ENCODE peak calls at places on chromosomes 4 and X, in four cellular contexts. One of them, this sample, is unnamed.

GRCh38 chrX:17377047-17377692 is 2.2 kb downstream of the NHS start:
- DNase-seq in GM12864: no peak
- DNase-seq in cardiac fibroblast: no peak
- DNase-seq in AG09319: no peak
- DNase-seq in this sample: no peak

GRCh38 chr4:34046580-34046979 is 2197.7 kb downstream of the ARAP2 start:
- DNase-seq in AG09319: peak
- DNase-seq in cardiac fibroblast: peak
- DNase-seq in GM12864: no peak
- DNase-seq in this sample: no peak

GRCh38 chr4:110085131-110085530 is 113.3 kb downstream of the ELOVL6 start:
- DNase-seq in GM12864: no peak
- DNase-seq in AG09319: no peak
- DNase-seq in cardiac fibroblast: peak
- DNase-seq in this sample: no peak

GRCh38 chrX:150150780-150151125 is 212.4 kb upstream of the MAMLD1 start:
- DNase-seq in cardiac fibroblast: no peak
- DNase-seq in AG09319: no peak
- DNase-seq in GM12864: no peak
- DNase-seq in this sample: no peak

GRCh38 chrX:135975421-135975820 is 1.6 kb upstream of the MMGT1 start:
- DNase-seq in cardiac fibroblast: no peak
- DNase-seq in GM12864: no peak
- DNase-seq in AG09319: no peak
- DNase-seq in this sample: no peak

GRCh38 chrX:23008431-23009099 is 8.8 kb downstream of the DDX53 start:
- DNase-seq in AG09319: no peak
- DNase-seq in cardiac fibroblast: peak
- DNase-seq in GM12864: no peak
- DNase-seq in this sample: no peak

GRCh38 chr4:87112063-87112462 is 108.4 kb downstream of the KLHL8 start:
- DNase-seq in GM12864: no peak
- DNase-seq in cardiac fibroblast: no peak
- DNase-seq in AG09319: no peak
- DNase-seq in this sample: no peak

GRCh38 chrX:119618439-119618838 is 12.2 kb upstream of the NKRF start:
- DNase-seq in cardiac fibroblast: no peak
- DNase-seq in AG09319: no peak
- DNase-seq in GM12864: no peak
- DNase-seq in this sample: no peak

GRCh38 chr4:33091961-33092360 is 2371.8 kb downstream of the PCDH7 start:
- DNase-seq in cardiac fibroblast: peak
- DNase-seq in AG09319: no peak
- DNase-seq in GM12864: no peak
- DNase-seq in this sample: no peak

GRCh38 chrX:131792356-131792749 is 230.7 kb upstream of the STK26 start:
- DNase-seq in AG09319: peak
- DNase-seq in cardiac fibroblast: no peak
- DNase-seq in GM12864: no peak
- DNase-seq in this sample: no peak

GRCh38 chrX:131789664-131790063 is 233.4 kb upstream of the STK26 start:
- DNase-seq in AG09319: no peak
- DNase-seq in cardiac fibroblast: no peak
- DNase-seq in GM12864: no peak
- DNase-seq in this sample: peak

GRCh38 chrX:131795442-131796229 is 227.5 kb upstream of the STK26 start:
- DNase-seq in GM12864: no peak
- DNase-seq in cardiac fibroblast: no peak
- DNase-seq in AG09319: no peak
- DNase-seq in this sample: no peak

GRCh38 chrX:131791608-131792355 is 231.3 kb upstream of the STK26 start:
- DNase-seq in AG09319: no peak
- DNase-seq in GM12864: no peak
- DNase-seq in cardiac fibroblast: no peak
- DNase-seq in this sample: no peak

DNA sequence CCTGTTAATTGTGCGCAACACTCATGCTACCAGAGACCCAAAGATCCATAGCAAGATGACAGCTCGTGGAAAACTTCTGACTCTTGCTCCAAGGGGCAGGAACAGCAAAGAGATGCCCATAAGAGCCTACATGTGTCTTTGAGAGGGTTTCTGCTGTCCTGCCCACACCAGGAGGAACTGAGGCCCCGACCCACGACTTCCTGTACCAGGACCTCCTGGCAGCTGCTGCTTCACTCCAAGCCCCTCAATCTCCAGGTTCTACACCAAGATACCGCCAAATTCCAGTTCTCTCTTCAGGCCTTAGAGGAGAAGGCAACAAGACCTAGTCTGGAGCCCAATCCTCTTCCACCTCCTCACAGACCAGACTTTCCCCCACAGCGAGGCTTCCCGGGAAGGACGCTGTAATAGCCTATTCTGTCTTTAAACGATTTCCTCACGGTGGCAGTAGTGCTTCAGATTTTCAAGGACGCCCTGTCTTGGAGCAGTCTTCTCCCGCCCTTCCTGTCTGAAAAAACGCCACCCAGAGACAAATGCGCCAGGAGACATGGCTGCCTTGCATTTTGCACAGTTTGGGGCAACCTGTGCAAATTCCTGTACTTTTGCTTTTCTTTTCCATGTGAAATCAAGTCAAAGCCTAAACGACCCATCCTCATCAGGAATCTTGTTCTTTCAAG is 230.2 kb upstream of the STK26 start:
- DNase-seq in GM12864: no peak
- DNase-seq in cardiac fibroblast: no peak
- DNase-seq in AG09319: peak
- DNase-seq in this sample: no peak
- TF ChIP-seq CTCF in GM12864: no peak
- TF ChIP-seq CTCF in cardiac fibroblast: no peak
- TF ChIP-seq CTCF in AG09319: peak
- TF ChIP-seq CTCF in this sample: no peak

DNA sequence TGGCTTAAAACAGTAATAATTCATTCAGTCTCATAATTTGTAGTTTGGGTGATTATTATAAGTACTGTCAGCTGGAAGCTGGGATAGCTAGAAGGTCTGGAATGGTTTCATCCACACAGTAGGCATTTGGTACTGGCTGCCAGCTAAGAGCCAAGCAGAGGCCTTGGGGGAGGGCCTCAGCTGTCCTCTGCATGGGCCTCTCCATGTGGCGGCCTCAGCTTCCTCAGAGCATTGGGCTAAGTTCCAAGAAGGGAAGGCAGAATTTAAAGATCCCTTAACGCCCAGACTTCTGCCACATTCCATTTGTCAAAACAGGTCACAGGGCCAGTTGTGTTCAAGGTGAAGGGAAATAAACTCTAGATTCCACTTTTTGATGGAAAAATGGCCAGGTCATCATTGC is 93.3 kb downstream of the NEUROG2 start:
- DNase-seq in GM12864: no peak
- DNase-seq in AG09319: no peak
- DNase-seq in cardiac fibroblast: peak
- DNase-seq in this sample: no peak
- TF ChIP-seq CTCF in GM12864: no peak
- TF ChIP-seq CTCF in AG09319: no peak
- TF ChIP-seq CTCF in cardiac fibroblast: no peak
- TF ChIP-seq CTCF in this sample: no peak

GRCh38 chr4:22237846-22238513 is 277.9 kb downstream of the ADGRA3 start:
- DNase-seq in cardiac fibroblast: no peak
- DNase-seq in GM12864: no peak
- DNase-seq in AG09319: no peak
- DNase-seq in this sample: no peak

GRCh38 chr4:22237155-22237751 is 278.6 kb downstream of the ADGRA3 start:
- DNase-seq in GM12864: no peak
- DNase-seq in cardiac fibroblast: no peak
- DNase-seq in AG09319: no peak
- DNase-seq in this sample: no peak

GRCh38 chr4:22240814-22241213 is 275.1 kb downstream of the ADGRA3 start:
- DNase-seq in AG09319: no peak
- DNase-seq in GM12864: no peak
- DNase-seq in cardiac fibroblast: no peak
- DNase-seq in this sample: no peak

GRCh38 chr4:22241415-22241814 is 274.5 kb downstream of the ADGRA3 start:
- DNase-seq in AG09319: no peak
- DNase-seq in GM12864: no peak
- DNase-seq in cardiac fibroblast: no peak
- DNase-seq in this sample: no peak

GRCh38 chr4:22238742-22239141 is 277.1 kb downstream of the ADGRA3 start:
- DNase-seq in AG09319: no peak
- DNase-seq in cardiac fibroblast: no peak
- DNase-seq in GM12864: no peak
- DNase-seq in this sample: no peak
- TF ChIP-seq CTCF in AG09319: no peak
- TF ChIP-seq CTCF in cardiac fibroblast: no peak
- TF ChIP-seq CTCF in GM12864: no peak
- TF ChIP-seq CTCF in this sample: no peak

DNA sequence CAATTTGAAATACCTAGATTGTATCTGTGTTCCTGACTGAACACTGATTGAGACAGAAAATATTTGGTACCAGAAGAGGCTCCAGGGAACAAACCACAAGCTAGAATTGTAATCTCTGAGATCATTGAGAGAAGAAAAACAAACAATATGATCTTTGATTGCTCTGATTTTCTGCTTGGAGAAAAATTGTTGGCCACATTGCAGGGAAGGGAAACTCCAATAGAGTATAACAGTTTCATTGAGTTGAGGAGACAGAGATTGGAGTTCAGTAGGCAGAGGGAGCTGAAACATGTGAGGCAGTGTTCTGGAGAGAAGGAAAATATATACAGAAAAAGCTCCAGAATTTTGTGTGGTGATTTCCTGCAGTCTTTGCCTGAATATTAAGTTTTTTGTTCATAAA is 158.2 kb downstream of the C4orf33 start:
- DNase-seq in cardiac fibroblast: no peak
- DNase-seq in AG09319: no peak
- DNase-seq in GM12864: no peak
- DNase-seq in this sample: no peak
- TF ChIP-seq CTCF in cardiac fibroblast: no peak
- TF ChIP-seq CTCF in AG09319: no peak
- TF ChIP-seq CTCF in GM12864: no peak
- TF ChIP-seq CTCF in this sample: no peak

GRCh38 chr4:38723726-38724506 is 58.9 kb downstream of the TLR10 start:
- DNase-seq in GM12864: no peak
- DNase-seq in cardiac fibroblast: peak
- DNase-seq in AG09319: no peak
- DNase-seq in this sample: no peak

GRCh38 chr4:38724507-38724808 is 58.3 kb downstream of the TLR10 start:
- DNase-seq in AG09319: no peak
- DNase-seq in cardiac fibroblast: no peak
- DNase-seq in GM12864: no peak
- DNase-seq in this sample: no peak

GRCh38 chr4:38730830-38731646 is 51.8 kb downstream of the TLR10 start:
- DNase-seq in cardiac fibroblast: peak
- DNase-seq in AG09319: peak
- DNase-seq in GM12864: peak
- DNase-seq in this sample: peak

GRCh38 chr4:38730493-38730829 is 52.3 kb downstream of the TLR10 start:
- DNase-seq in cardiac fibroblast: no peak
- DNase-seq in AG09319: no peak
- DNase-seq in GM12864: no peak
- DNase-seq in this sample: no peak

GRCh38 chr4:38728651-38729141 is 54.1 kb downstream of the TLR10 start:
- DNase-seq in GM12864: no peak
- DNase-seq in AG09319: no peak
- DNase-seq in cardiac fibroblast: no peak
- DNase-seq in this sample: no peak
- TF ChIP-seq CTCF in GM12864: no peak
- TF ChIP-seq CTCF in AG09319: no peak
- TF ChIP-seq CTCF in cardiac fibroblast: no peak
- TF ChIP-seq CTCF in this sample: no peak

GRCh38 chr4:151276787-151277557 is at the start of gene PRSS48:
- DNase-seq in AG09319: no peak
- DNase-seq in cardiac fibroblast: peak
- DNase-seq in GM12864: no peak
- DNase-seq in this sample: peak
- TF ChIP-seq CTCF in AG09319: peak
- TF ChIP-seq CTCF in cardiac fibroblast: peak
- TF ChIP-seq CTCF in GM12864: peak
- TF ChIP-seq CTCF in this sample: peak

DNA sequence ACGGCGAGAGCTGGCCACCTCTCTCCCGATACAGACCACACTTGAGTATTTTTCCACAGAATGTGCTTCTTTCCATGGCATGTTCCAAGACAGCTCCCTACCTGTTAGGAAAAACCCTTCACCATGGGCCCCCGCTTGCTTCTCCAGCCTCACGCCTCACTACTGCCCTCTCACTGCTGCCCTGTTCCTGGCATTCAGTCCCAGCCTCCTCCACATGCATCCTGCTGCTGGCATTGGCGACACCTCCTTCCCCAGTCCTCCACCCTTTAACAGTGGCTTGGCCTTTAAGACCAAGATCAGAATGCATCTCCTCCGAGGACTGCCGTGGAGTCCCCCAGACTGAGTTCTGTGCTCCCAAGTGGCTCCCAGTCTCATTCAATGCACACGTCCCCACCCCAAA is 10.7 kb downstream of the PNMA6F start:
- DNase-seq in cardiac fibroblast: no peak
- DNase-seq in GM12864: no peak
- DNase-seq in AG09319: no peak
- DNase-seq in this sample: no peak
- TF ChIP-seq CTCF in cardiac fibroblast: no peak
- TF ChIP-seq CTCF in GM12864: no peak
- TF ChIP-seq CTCF in AG09319: no peak
- TF ChIP-seq CTCF in this sample: no peak